ENCODE peak calls at places on chromosomes 13 and 19, in nine cellular contexts. D is uterus, N is HepG2, V is HCT116, S is IMR-90, X is tibial nerve, F is ovary, J is heart left ventricle, L is upper lobe of left lung. R is an unnamed sample.

GRCh38 chr13:108895220-108895704 is 265.9 kb downstream of the MYO16 start:
- DNase-seq in D (no peak), N (peak), V (no peak), S (peak), X (no peak), F (no peak), J (no peak), L (no peak), R (no peak)

GRCh38 chr13:101700598-101700997 is 248.1 kb downstream of the ITGBL1 start:
- DNase-seq in D (no peak), N (no peak), V (no peak), S (no peak), X (no peak), F (no peak), J (no peak), L (no peak), R (no peak)

GRCh38 chr13:46165485-46166220 is 16.3 kb downstream of the LCP1 start:
- DNase-seq in D (no peak), N (no peak), V (no peak), S (no peak), X (no peak), F (no peak), J (no peak), L (no peak), R (no peak)

GRCh38 chr13:90154311-90154960 is 1193.1 kb upstream of the MIR17HG start:
- DNase-seq in D (no peak), N (no peak), V (no peak), S (no peak), X (no peak), F (no peak), J (no peak), L (no peak), R (peak)

GRCh38 chr13:20197361-20197834 is 4.7 kb upstream of the GJB2 start:
- DNase-seq in D (no peak), N (peak), V (peak), S (peak), X (no peak), F (no peak), J (no peak), L (no peak), R (peak)

GRCh38 chr13:97233499-97233898 is 11.4 kb downstream of the MBNL2 start:
- DNase-seq in D (no peak), N (peak), V (no peak), S (no peak), X (no peak), F (no peak), J (no peak), L (no peak), R (no peak)

GRCh38 chr19:12723643-12724426 is at the start of gene TNPO2:
- DNase-seq in D (peak), N (peak), V (peak), S (peak), X (no peak), F (peak), J (peak), L (peak), R (no peak)

GRCh38 chr13:109211616-109212015 is 574.8 kb downstream of the IRS2 start:
- DNase-seq in D (no peak), N (no peak), V (peak), S (no peak), X (no peak), F (no peak), J (no peak), L (no peak), R (peak)

GRCh38 chr19:35051796-35052195 is 10.3 kb downstream of the HPN start:
- DNase-seq in D (no peak), N (no peak), V (no peak), S (no peak), X (no peak), F (no peak), J (no peak), L (no peak), R (no peak)

GRCh38 chr19:55811340-55811739 is 20.5 kb downstream of the NLRP11 start:
- DNase-seq in D (no peak), N (no peak), V (no peak), S (no peak), X (no peak), F (no peak), J (no peak), L (no peak), R (no peak)

DNA sequence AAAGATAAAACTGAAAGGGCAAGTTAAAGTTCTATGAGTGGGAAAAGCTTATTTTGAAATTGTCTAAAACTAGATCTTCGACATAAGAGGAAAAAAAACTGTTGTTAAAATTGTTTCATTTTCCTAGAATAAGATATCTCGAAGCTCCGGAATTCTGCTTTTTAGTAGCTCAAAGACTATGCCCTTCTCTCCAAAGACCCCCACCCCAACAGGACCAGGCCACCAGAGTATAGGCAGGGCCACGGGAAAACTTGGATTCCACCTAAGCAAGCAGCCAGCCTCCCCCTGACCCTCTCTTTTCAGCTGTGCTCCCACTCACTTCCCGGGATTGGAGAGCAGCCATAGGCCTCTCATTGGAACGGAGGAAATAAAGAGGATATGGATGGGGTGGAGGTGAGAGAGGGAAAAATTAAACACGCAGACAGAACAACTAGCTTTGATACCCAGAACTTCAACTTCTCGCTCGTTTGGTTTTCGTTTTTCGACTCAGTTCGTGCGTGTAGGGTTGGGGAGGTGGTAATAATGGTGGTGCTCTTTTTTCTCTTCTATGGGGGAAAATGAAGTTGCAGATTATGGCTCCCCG is 2.9 kb downstream of the POU4F1 start:
- DNase-seq in D (no peak), N (no peak), V (no peak), S (no peak), X (no peak), F (no peak), J (no peak), L (no peak), R (no peak)
- TF ChIP-seq POLR2A in D (no peak), N (no peak), V (no peak), S (no peak), X (no peak), F (no peak), J (no peak), L (no peak), R (no peak)

GRCh38 chr19:17334414-17335409 is at the start of gene ANO8:
- DNase-seq in D (peak), N (peak), V (peak), S (peak), X (peak), F (peak), J (peak), L (peak), R (peak)

GRCh38 chr19:17331254-17331558 is 3.4 kb downstream of the ANO8 start:
- DNase-seq in D (no peak), N (no peak), V (no peak), S (no peak), X (no peak), F (no peak), J (no peak), L (no peak), R (no peak)

GRCh38 chr19:17332360-17332676 is 2.3 kb downstream of the ANO8 start:
- DNase-seq in D (no peak), N (no peak), V (no peak), S (no peak), X (no peak), F (no peak), J (no peak), L (no peak), R (no peak)

GRCh38 chr19:17333611-17334413 is 843 bp downstream of the ANO8 start:
- DNase-seq in D (no peak), N (no peak), V (peak), S (peak), X (no peak), F (no peak), J (no peak), L (peak), R (peak)

GRCh38 chr19:17332677-17333581 is 1.7 kb downstream of the ANO8 start:
- DNase-seq in D (no peak), N (peak), V (peak), S (peak), X (no peak), F (no peak), J (no peak), L (no peak), R (no peak)
- TF ChIP-seq POLR2A in D (no peak), N (no peak), V (peak), S (no peak), X (no peak), F (no peak), J (no peak), L (no peak), R (no peak)

GRCh38 chr19:44905437-44906160 is at the start of gene APOE:
- DNase-seq in D (no peak), N (peak), V (no peak), S (no peak), X (no peak), F (peak), J (no peak), L (no peak), R (no peak)
- TF ChIP-seq POLR2A in D (no peak), N (peak), V (no peak), S (peak), X (no peak), F (no peak), J (no peak), L (peak), R (no peak)

GRCh38 chr13:111383591-111384440 is 63.4 kb downstream of the TEX29 start:
- DNase-seq in D (no peak), N (no peak), V (no peak), S (no peak), X (no peak), F (no peak), J (no peak), L (peak), R (no peak)
- TF ChIP-seq POLR2A in D (no peak), N (no peak), V (no peak), S (no peak), X (no peak), F (no peak), J (no peak), L (no peak), R (no peak)

GRCh38 chr19:45643024-45643926 is 4.1 kb upstream of the EML2 start:
- DNase-seq in D (peak), N (peak), V (peak), S (peak), X (peak), F (peak), J (peak), L (peak), R (peak)
- TF ChIP-seq POLR2A in D (no peak), N (no peak), V (peak), S (no peak), X (no peak), F (no peak), J (no peak), L (no peak), R (no peak)

GRCh38 chr19:16142032-16142580 is 1.4 kb upstream of the HSH2D start:
- DNase-seq in D (no peak), N (no peak), V (no peak), S (no peak), X (no peak), F (no peak), J (no peak), L (no peak), R (no peak)

GRCh38 chr19:16139752-16140151 is 3.7 kb upstream of the HSH2D start:
- DNase-seq in D (no peak), N (no peak), V (no peak), S (no peak), X (no peak), F (no peak), J (no peak), L (no peak), R (no peak)

GRCh38 chr19:16144216-16144581 is 714 bp downstream of the HSH2D start:
- DNase-seq in D (no peak), N (no peak), V (no peak), S (no peak), X (no peak), F (no peak), J (no peak), L (no peak), R (no peak)

GRCh38 chr19:16143399-16144215 is at the start of gene HSH2D:
- DNase-seq in D (no peak), N (peak), V (peak), S (no peak), X (no peak), F (no peak), J (peak), L (peak), R (no peak)

DNA sequence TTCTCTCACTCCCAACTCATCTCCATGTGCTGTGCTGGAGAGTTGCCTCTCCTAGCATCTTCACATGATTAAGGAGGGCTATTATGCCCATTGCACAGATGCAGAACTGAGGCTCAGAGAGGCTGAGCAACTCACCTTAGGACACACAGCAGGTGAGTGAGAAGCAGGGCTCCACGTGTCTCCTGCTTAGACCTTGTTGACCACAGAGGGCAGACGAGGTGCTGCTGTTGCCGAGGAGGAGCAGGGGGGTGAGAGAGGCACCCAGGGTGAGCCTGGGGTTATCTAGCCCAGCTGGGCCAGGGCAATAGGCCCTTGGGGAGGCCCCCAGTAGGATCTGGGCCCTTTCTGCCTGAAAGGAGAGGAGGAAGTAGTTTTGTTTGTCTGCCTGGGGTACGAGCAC is 2.4 kb upstream of the HSH2D start:
- DNase-seq in D (no peak), N (no peak), V (no peak), S (no peak), X (no peak), F (no peak), J (no peak), L (no peak), R (no peak)
- TF ChIP-seq POLR2A in D (no peak), N (no peak), V (no peak), S (no peak), X (no peak), F (no peak), J (no peak), L (no peak), R (no peak)

GRCh38 chr19:3538258-3538929 is 580 bp upstream of the TEKTIP1 start:
- DNase-seq in D (no peak), N (no peak), V (no peak), S (no peak), X (no peak), F (no peak), J (no peak), L (no peak), R (no peak)

GRCh38 chr19:3537438-3538240 is 1.3 kb upstream of the TEKTIP1 start:
- DNase-seq in D (no peak), N (no peak), V (no peak), S (no peak), X (no peak), F (no peak), J (peak), L (no peak), R (no peak)

GRCh38 chr19:3537101-3537437 is 1.9 kb upstream of the TEKTIP1 start:
- DNase-seq in D (no peak), N (no peak), V (no peak), S (no peak), X (no peak), F (no peak), J (peak), L (no peak), R (no peak)

GRCh38 chr19:3539743-3540118 is 757 bp downstream of the TEKTIP1 start:
- DNase-seq in D (no peak), N (no peak), V (no peak), S (no peak), X (no peak), F (no peak), J (no peak), L (no peak), R (no peak)

DNA sequence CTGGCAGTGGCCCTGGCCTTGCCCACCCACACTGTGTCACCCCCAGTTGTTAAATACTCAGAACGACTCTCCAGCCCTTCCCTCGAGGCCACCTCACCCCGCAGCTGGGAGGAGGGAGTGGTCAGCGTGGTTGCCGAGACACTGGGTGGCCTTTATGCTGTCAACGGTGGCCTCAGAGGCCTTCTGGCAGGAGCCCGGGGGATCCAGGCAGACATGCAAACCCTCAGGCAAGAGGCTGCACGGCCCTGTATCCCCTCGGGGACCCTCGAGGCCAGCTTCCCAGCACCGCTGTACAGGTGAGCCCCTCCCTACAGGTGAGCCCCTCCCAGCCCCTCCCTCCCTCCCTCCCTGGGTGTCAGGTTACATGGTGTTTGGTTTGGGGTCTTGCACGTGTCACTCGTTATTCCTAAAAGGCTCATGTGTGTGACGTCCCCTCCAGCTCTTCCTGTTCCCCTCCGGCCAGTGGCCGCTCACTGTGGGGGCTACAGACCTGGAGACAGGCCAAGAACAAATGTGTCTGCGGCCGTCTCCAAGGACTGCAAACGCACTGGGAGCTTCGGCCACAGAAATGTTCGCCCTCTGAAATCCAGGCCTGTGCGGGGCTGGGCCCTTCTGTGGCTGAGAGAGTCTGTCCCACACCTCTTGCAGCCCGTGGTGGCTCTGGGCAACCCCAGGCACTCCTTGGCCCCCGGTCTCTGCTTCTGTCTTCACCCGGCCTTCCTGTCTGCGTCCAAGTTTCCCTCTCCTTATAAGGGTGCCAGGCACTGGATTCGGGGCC is at the start of gene TEKTIP1:
- DNase-seq in D (no peak), N (no peak), V (no peak), S (no peak), X (no peak), F (no peak), J (peak), L (no peak), R (peak)
- TF ChIP-seq POLR2A in D (no peak), N (no peak), V (no peak), S (no peak), X (no peak), F (no peak), J (no peak), L (no peak), R (no peak)